ENCODE peak calls at places on chromosomes 1 and 21, in six cellular contexts. N is NB4, P is mucosa of descending colon, T is heart right ventricle, K is T47D, F is fibroblast of mammary gland. Z is an unnamed sample.

GRCh38 chr1:41325801-41326200 is 35.4 kb upstream of the FOXO6 start:
- DNase-seq in P (no peak), F (no peak), N (no peak), K (no peak), T (no peak), Z (no peak)

GRCh38 chr1:178278135-178278534 is 184.2 kb downstream of the RASAL2 start:
- DNase-seq in K (no peak), T (no peak), F (no peak), P (no peak), N (peak; percentile 57), Z (no peak)

GRCh38 chr1:111280267-111280666 is 10.4 kb upstream of the CHIA start:
- DNase-seq in T (no peak), N (no peak), F (no peak), K (no peak), P (no peak), Z (no peak)

GRCh38 chr1:53107570-53108322 is 34.7 kb downstream of the SLC1A7 start:
- DNase-seq in K (peak; percentile 88), P (no peak), T (no peak), N (no peak), F (peak; percentile 67), Z (no peak)

GRCh38 chr1:205258313-205259176 is 30.8 kb downstream of the TMCC2 start:
- DNase-seq in T (no peak), K (no peak), F (peak; percentile 51), N (no peak), P (no peak), Z (no peak)

GRCh38 chr21:45029298-45029967 is 44.9 kb upstream of the ADARB1 start:
- DNase-seq in T (peak; percentile 54), F (peak; percentile 28), P (no peak), N (no peak), K (no peak), Z (peak; percentile 60)

GRCh38 chr21:27260728-27261127 is 293.8 kb upstream of the ADAMTS5 start:
- DNase-seq in N (no peak), K (no peak), F (no peak), T (no peak), P (no peak), Z (no peak)

GRCh38 chr1:214843281-214843680 is 239.3 kb upstream of the KCNK2 start:
- DNase-seq in T (no peak), N (no peak), F (peak; percentile 61), K (no peak), P (no peak), Z (no peak)

GRCh38 chr1:219945795-219946194 is 17.4 kb upstream of the SLC30A10 start:
- DNase-seq in N (peak; percentile 50), T (no peak), K (no peak), P (no peak), F (no peak), Z (no peak)

GRCh38 chr1:217078010-217078704 is 354.9 kb upstream of the ESRRG start:
- DNase-seq in T (no peak), K (peak; percentile 81), P (no peak), F (no peak), N (no peak), Z (no peak)

GRCh38 chr1:84834419-84835064 is 58.5 kb downstream of the LPAR3 start:
- DNase-seq in P (no peak), N (no peak), F (peak; percentile 63), K (peak; percentile 76), T (no peak), Z (no peak)

GRCh38 chr21:46226920-46227599 is 1.5 kb downstream of the LSS start:
- DNase-seq in T (no peak), P (no peak), F (peak; percentile 67), N (peak; percentile 21), K (no peak), Z (no peak)

GRCh38 chr1:21318714-21319159 is 28.5 kb upstream of the ECE1 start:
- DNase-seq in P (peak; percentile 84), F (peak; percentile 97), K (peak; percentile 16), T (peak; percentile 96), N (peak; percentile 60), Z (peak; percentile 93)

GRCh38 chr1:9410737-9411297 is 118.1 kb downstream of the SPSB1 start:
- DNase-seq in K (peak; percentile 31), P (no peak), F (peak; percentile 65), T (no peak), N (peak; percentile 96), Z (no peak)

GRCh38 chr21:15837603-15838002 is 107.8 kb downstream of the USP25 start:
- DNase-seq in F (peak; percentile 59), T (no peak), N (no peak), K (no peak), P (no peak), Z (no peak)

GRCh38 chr1:14996133-14997050 is 157.2 kb upstream of the TMEM51 start:
- DNase-seq in P (no peak), K (no peak), T (no peak), N (peak; percentile 23), F (peak; percentile 86), Z (no peak)

GRCh38 chr1:225996946-225997545 is 2.1 kb downstream of the SDE2 start:
- DNase-seq in T (no peak), P (no peak), F (peak; percentile 61), N (peak; percentile 50), K (no peak), Z (no peak)

GRCh38 chr1:204150702-204151561 is 912 bp downstream of the ETNK2 start:
- DNase-seq in P (no peak), K (peak; percentile 56), F (no peak), N (peak; percentile 36), T (no peak), Z (no peak)

GRCh38 chr1:2269193-2269921 is 41.2 kb downstream of the SKI start:
- DNase-seq in T (peak; percentile 16), N (no peak), K (no peak), F (no peak), P (peak; percentile 33), Z (no peak)

GRCh38 chr1:147853391-147853790 is 49.2 kb upstream of the GJA8 start:
- DNase-seq in T (no peak), P (no peak), N (no peak), K (no peak), F (peak; percentile 6), Z (no peak)

GRCh38 chr1:39158330-39159086 is 46.0 kb upstream of the MACF1 start:
- DNase-seq in K (peak; percentile 75), N (no peak), P (peak; percentile 75), T (no peak), F (no peak), Z (no peak)

GRCh38 chr1:60875139-60875538 is 207.2 kb upstream of the NFIA start:
- DNase-seq in K (no peak), F (peak; percentile 58), P (no peak), N (no peak), T (no peak), Z (no peak)

GRCh38 chr1:53087332-53088285 is 25.6 kb downstream of the PODN start:
- DNase-seq in N (no peak), T (no peak), F (no peak), K (no peak), P (no peak), Z (no peak)

GRCh38 chr1:164662955-164663354 is 104.0 kb downstream of the PBX1 start:
- DNase-seq in F (no peak), P (no peak), K (no peak), N (no peak), T (no peak), Z (no peak)

GRCh38 chr1:23646086-23646485 is 45.5 kb upstream of the RPL11 start:
- DNase-seq in F (peak; percentile 27), N (no peak), T (no peak), P (no peak), K (no peak), Z (no peak)

GRCh38 chr1:55222152-55222551 is 7.0 kb upstream of the USP24 start:
- DNase-seq in F (no peak), K (no peak), P (no peak), N (no peak), T (no peak), Z (no peak)

GRCh38 chr1:15005116-15005515 is 148.4 kb upstream of the TMEM51 start:
- DNase-seq in K (no peak), P (no peak), T (no peak), F (peak; percentile 4), N (no peak), Z (no peak)

GRCh38 chr1:83512371-83513004 is 486.4 kb downstream of the TTLL7 start:
- DNase-seq in N (no peak), T (no peak), P (no peak), F (no peak), K (no peak), Z (no peak)

GRCh38 chr1:214499732-214500131 is 51.7 kb downstream of the PTPN14 start:
- DNase-seq in N (no peak), T (no peak), K (no peak), P (no peak), F (no peak), Z (no peak)

GRCh38 chr1:235864965-235865525 is 1.7 kb downstream of the LYST start:
- DNase-seq in N (peak; percentile 52), F (peak; percentile 24), P (no peak), T (no peak), K (no peak), Z (no peak)

GRCh38 chr21:41164981-41165650 is 2.8 kb upstream of the BACE2 start:
- DNase-seq in K (no peak), F (peak; percentile 86), P (no peak), N (no peak), T (no peak), Z (no peak)

GRCh38 chr1:198492872-198493271 is 47.6 kb downstream of the ATP6V1G3 start:
- DNase-seq in T (no peak), K (no peak), P (no peak), F (peak; percentile 95), N (no peak), Z (no peak)

GRCh38 chr1:173424786-173425407 is 52.2 kb upstream of the PRDX6 start:
- DNase-seq in T (no peak), F (peak; percentile 28), P (no peak), K (peak; percentile 29), N (no peak), Z (no peak)

GRCh38 chr1:19921310-19921709 is 2.1 kb downstream of the PLA2G2E start:
- DNase-seq in N (no peak), K (no peak), P (peak; percentile 79), T (no peak), F (no peak), Z (no peak)

GRCh38 chr1:6025269-6026094 is 20.2 kb upstream of the KCNAB2 start:
- DNase-seq in F (no peak), T (no peak), P (no peak), N (peak; percentile 55), K (no peak), Z (no peak)

Z was measured in left ventricle myocardium inferior.